ENCODE peak calls at places on chromosomes 7 and 10, in nine cellular contexts. W is endothelial cell; X is PC-9; Q is mammary epithelial cell; J is CD4-positive, alpha-beta T cell; C is body of pancreas; B is endodermal cell; G is A549; F is hepatocyte. E is an unnamed sample.

GRCh38 chr7:125391921-125392320 is 462.3 kb upstream of the POT1 start:
- DNase-seq in W (no peak), X (no peak), Q (no peak), J (no peak), C (no peak), B (no peak), G (no peak), F (peak), E (no peak)

GRCh38 chr7:146575903-146576302 is 459.3 kb downstream of the CNTNAP2 start:
- DNase-seq in W (no peak), X (no peak), Q (no peak), J (no peak), C (no peak), B (no peak), G (no peak), F (no peak), E (no peak)

GRCh38 chr7:43612599-43613589 is 30.0 kb downstream of the STK17A start:
- DNase-seq in W (no peak), X (no peak), Q (no peak), J (no peak), C (no peak), B (no peak), G (no peak), F (no peak), E (peak)

GRCh38 chr10:51718804-51719291 is 19.5 kb upstream of the CSTF2T start:
- DNase-seq in W (no peak), X (peak), Q (peak), J (no peak), C (no peak), B (peak), G (peak), F (peak), E (peak)

GRCh38 chr10:124450010-124450782 is at the start of gene NKX1-2:
- DNase-seq in W (peak), X (no peak), Q (peak), J (no peak), C (no peak), B (peak), G (no peak), F (peak), E (no peak)

GRCh38 chr10:128499956-128500355 is 373.7 kb upstream of the MKI67 start:
- DNase-seq in W (no peak), X (no peak), Q (no peak), J (no peak), C (no peak), B (no peak), G (no peak), F (no peak), E (no peak)

GRCh38 chr7:72391821-72392377 is 20.2 kb downstream of the CALN1 start:
- DNase-seq in W (no peak), X (no peak), Q (no peak), J (no peak), C (no peak), B (no peak), G (no peak), F (no peak), E (no peak)

GRCh38 chr10:111125102-111125501 is 48.3 kb downstream of the ADRA2A start:
- DNase-seq in W (no peak), X (no peak), Q (no peak), J (no peak), C (no peak), B (no peak), G (no peak), F (no peak), E (no peak)

GRCh38 chr10:122847782-122848604 is 2.3 kb upstream of the CUZD1 start:
- DNase-seq in W (no peak), X (no peak), Q (no peak), J (no peak), C (peak), B (peak), G (no peak), F (no peak), E (no peak)

GRCh38 chr7:43873300-43873699 is 4.0 kb upstream of the MRPS24 start:
- DNase-seq in W (no peak), X (peak), Q (peak), J (no peak), C (peak), B (no peak), G (peak), F (peak), E (peak)

GRCh38 chr7:130952477-130952876 is 218.5 kb upstream of the KLF14 start:
- DNase-seq in W (no peak), X (no peak), Q (no peak), J (no peak), C (no peak), B (no peak), G (no peak), F (no peak), E (no peak)

GRCh38 chr7:85184599-85185354 is 2.1 kb downstream of the SEMA3D start:
- DNase-seq in W (peak), X (no peak), Q (peak), J (no peak), C (peak), B (peak), G (no peak), F (peak), E (no peak)

GRCh38 chr10:89363766-89364407 is 14.0 kb upstream of the IFIT1B start:
- DNase-seq in W (no peak), X (no peak), Q (no peak), J (no peak), C (no peak), B (no peak), G (no peak), F (no peak), E (no peak)

GRCh38 chr7:99379043-99379577 is 4.6 kb downstream of the ARPC1B start:
- DNase-seq in W (no peak), X (no peak), Q (peak), J (no peak), C (peak), B (no peak), G (peak), F (peak), E (peak)

GRCh38 chr7:47968852-47969774 is 10.3 kb downstream of the HUS1 start:
- DNase-seq in W (peak), X (peak), Q (no peak), J (peak), C (peak), B (peak), G (peak), F (peak), E (no peak)

GRCh38 chr10:132456881-132457280 is 59.9 kb downstream of the PWWP2B start:
- DNase-seq in W (no peak), X (no peak), Q (no peak), J (no peak), C (no peak), B (no peak), G (no peak), F (no peak), E (no peak)

GRCh38 chr7:128405345-128406146 is 4.2 kb downstream of the IMPDH1 start:
- DNase-seq in W (no peak), X (no peak), Q (peak), J (peak), C (peak), B (peak), G (no peak), F (peak), E (no peak)

GRCh38 chr7:20158684-20159083 is 58.5 kb downstream of the MACC1 start:
- DNase-seq in W (no peak), X (no peak), Q (no peak), J (no peak), C (no peak), B (no peak), G (no peak), F (no peak), E (no peak)
- TF ChIP-seq CTCF in W (no peak), X (no peak), Q (peak), J (no peak), C (peak), B (no peak), G (no peak), F (peak), E (peak)

GRCh38 chr10:93039721-93040120 is 20.9 kb upstream of the CYP26C1 start:
- DNase-seq in W (no peak), X (no peak), Q (peak), J (no peak), C (no peak), B (peak), G (peak), F (peak), E (peak)
- TF ChIP-seq CTCF in W (no peak), X (peak), Q (peak), J (no peak), C (no peak), B (peak), G (peak), F (peak), E (peak)

DNA sequence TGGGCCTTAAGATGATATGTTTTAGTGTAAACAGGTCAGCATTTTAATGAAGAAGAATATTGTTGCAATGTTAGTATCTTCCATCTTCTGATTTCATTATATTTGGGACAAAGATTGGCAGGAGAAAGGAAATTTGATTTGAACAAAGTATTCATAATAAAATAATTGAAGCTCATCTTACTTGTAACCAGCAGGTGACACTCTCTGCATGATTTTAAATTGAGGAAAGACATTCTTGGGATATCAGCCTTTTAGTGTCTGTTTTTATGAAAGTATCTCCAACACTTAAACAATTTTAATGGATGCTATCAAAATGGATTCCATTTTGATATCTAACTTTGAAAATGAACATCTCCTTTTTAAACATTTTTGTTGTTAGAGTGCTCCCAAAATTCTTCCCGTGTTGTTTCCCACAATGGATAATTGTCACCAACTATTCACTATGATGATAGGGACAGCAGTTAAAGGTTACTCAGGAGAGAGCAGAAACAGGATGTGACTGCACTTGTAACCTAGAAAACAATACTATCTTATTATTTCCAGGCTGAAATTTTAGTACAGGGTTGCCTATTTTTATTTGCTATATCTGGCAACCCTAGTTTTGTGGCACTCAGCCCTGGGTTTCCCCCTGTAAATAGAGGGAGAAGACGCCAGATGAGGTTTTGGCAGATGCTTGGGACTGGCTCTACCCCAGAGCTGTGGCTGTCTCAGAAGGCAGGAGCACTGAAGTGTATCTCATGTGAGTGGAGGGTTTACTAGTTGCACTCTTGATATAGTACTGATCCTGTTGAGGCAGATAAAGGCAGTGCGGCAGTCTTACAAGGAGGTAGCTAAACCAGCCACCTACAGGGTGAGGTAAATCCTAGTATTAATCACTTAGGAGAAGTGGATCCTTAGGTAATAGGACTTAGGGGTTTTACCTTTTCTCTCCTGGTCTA is 31.0 kb upstream of the ABCB4 start:
- DNase-seq in W (no peak), X (no peak), Q (peak), J (no peak), C (no peak), B (no peak), G (peak), F (no peak), E (no peak)
- TF ChIP-seq CTCF in W (no peak), X (peak), Q (peak), J (peak), C (peak), B (peak), G (peak), F (peak), E (peak)

GRCh38 chr7:19117870-19118608 is 603 bp upstream of the TWIST1 start:
- DNase-seq in W (peak), X (peak), Q (no peak), J (no peak), C (no peak), B (peak), G (no peak), F (no peak), E (no peak)
- TF ChIP-seq CTCF in W (no peak), X (no peak), Q (peak), J (no peak), C (no peak), B (peak), G (no peak), F (peak), E (peak)

GRCh38 chr7:2242541-2243482 is 786 bp downstream of the NUDT1 start:
- DNase-seq in W (peak), X (peak), Q (peak), J (no peak), C (no peak), B (peak), G (peak), F (no peak), E (no peak)
- TF ChIP-seq CTCF in W (no peak), X (no peak), Q (no peak), J (no peak), C (no peak), B (peak), G (no peak), F (no peak), E (peak)

DNA sequence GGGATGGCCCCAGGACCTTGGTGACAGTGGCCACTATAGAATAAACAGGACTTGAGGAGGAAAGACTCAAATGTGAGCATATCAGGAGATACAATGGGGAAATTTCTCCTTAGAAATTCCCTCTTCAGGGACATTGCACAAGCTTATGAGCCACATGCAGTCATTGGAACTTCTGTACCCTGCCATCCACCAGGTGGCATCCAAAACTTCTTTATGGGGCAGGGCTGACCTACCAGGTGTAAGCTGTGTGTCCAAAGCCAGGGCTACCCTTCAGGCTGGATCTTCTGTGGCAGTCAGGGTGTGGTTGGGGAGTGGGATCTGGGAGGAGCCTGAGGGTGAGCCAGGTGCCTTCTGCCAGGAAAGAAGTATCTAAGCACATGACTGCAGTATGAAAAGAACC is 36.6 kb upstream of the LRRC18 start:
- DNase-seq in W (peak), X (no peak), Q (peak), J (no peak), C (no peak), B (peak), G (peak), F (peak), E (no peak)
- TF ChIP-seq CTCF in W (no peak), X (peak), Q (peak), J (no peak), C (no peak), B (peak), G (peak), F (peak), E (peak)

GRCh38 chr10:104045151-104046089 is 40.3 kb downstream of the COL17A1 start:
- DNase-seq in W (peak), X (peak), Q (no peak), J (no peak), C (peak), B (peak), G (peak), F (peak), E (peak)
- TF ChIP-seq CTCF in W (no peak), X (peak), Q (peak), J (no peak), C (peak), B (peak), G (peak), F (peak), E (peak)

GRCh38 chr10:3010327-3010726 is 57.0 kb upstream of the PFKP start:
- DNase-seq in W (no peak), X (no peak), Q (no peak), J (no peak), C (no peak), B (peak), G (no peak), F (no peak), E (no peak)
- TF ChIP-seq CTCF in W (no peak), X (no peak), Q (no peak), J (no peak), C (no peak), B (peak), G (no peak), F (no peak), E (no peak)